ENCODE peak calls at places on chromosome 5, in five cellular contexts. K is activated naive CD4-positive, alpha-beta T cell treated with Interleukin-2 at 50 U/mL for 16 hours; J is Right ventricle myocardium superior; E is A172; W is tibial artery. B is an unnamed sample.
A peak's percentile ranks its signal among the peaks of the same experiment; 100 is the strongest.

GRCh38 chr5:149829954-149830353 is 99.8 kb downstream of the PPARGC1B start:
- DNase-seq in K (no peak), J (no peak), E (no peak), W (no peak), B (no peak)

GRCh38 chr5:24272735-24273134 is 372.0 kb downstream of the CDH10 start:
- DNase-seq in K (no peak), J (no peak), E (no peak), W (no peak), B (no peak)

GRCh38 chr5:149317281-149318048 is 27.8 kb upstream of the GRPEL2 start:
- DNase-seq in K (peak; percentile 31), J (no peak), E (peak; percentile 62), W (no peak), B (no peak)

GRCh38 chr5:43338856-43339255 is 25.6 kb upstream of the HMGCS1 start:
- DNase-seq in K (no peak), J (no peak), E (no peak), W (no peak), B (no peak)

GRCh38 chr5:121982500-121983261 is 20.9 kb downstream of the SRFBP1 start:
- DNase-seq in K (no peak), J (no peak), E (no peak), W (no peak), B (no peak)

GRCh38 chr5:131545856-131546255 is 89.2 kb downstream of the RAPGEF6 start:
- DNase-seq in K (no peak), J (no peak), E (peak; percentile 38), W (no peak), B (no peak)

GRCh38 chr5:154397652-154398406 is 48.0 kb upstream of the SAP30L start:
- DNase-seq in K (no peak), J (no peak), E (no peak), W (peak; percentile 50), B (no peak)

GRCh38 chr5:111079846-111080245 is 8.3 kb downstream of the TSLP start:
- DNase-seq in K (no peak), J (no peak), E (no peak), W (no peak), B (no peak)

GRCh38 chr5:80698369-80698768 is 43.6 kb upstream of the DHFR start:
- DNase-seq in K (no peak), J (no peak), E (no peak), W (no peak), B (no peak)

GRCh38 chr5:106962464-106963230 is 708.1 kb downstream of the EFNA5 start:
- DNase-seq in K (no peak), J (no peak), E (no peak), W (no peak), B (no peak)

GRCh38 chr5:14870347-14871083 is 1.1 kb downstream of the ANKH start:
- DNase-seq in K (peak; percentile 79), J (peak; percentile 53), E (no peak), W (peak; percentile 67), B (no peak)

GRCh38 chr5:158284242-158284641 is 425.3 kb upstream of the CLINT1 start:
- DNase-seq in K (no peak), J (no peak), E (no peak), W (no peak), B (no peak)

GRCh38 chr5:43389679-43390329 is 22.4 kb downstream of the CCL28 start:
- DNase-seq in K (peak; percentile 47), J (no peak), E (peak; percentile 94), W (no peak), B (no peak)

GRCh38 chr5:77311217-77311571 is 100.7 kb downstream of the PDE8B start:
- DNase-seq in K (no peak), J (no peak), E (no peak), W (no peak), B (no peak)

GRCh38 chr5:102296229-102296817 is at the start of gene SLCO4C1:
- DNase-seq in K (peak; percentile 71), J (peak; percentile 84), E (no peak), W (peak; percentile 69), B (no peak)

GRCh38 chr5:162474239-162474638 is 406.7 kb downstream of the GABRG2 start:
- DNase-seq in K (no peak), J (no peak), E (no peak), W (no peak), B (no peak)

GRCh38 chr5:14038341-14038959 is 94.0 kb upstream of the DNAH5 start:
- DNase-seq in K (no peak), J (no peak), E (peak; percentile 90), W (no peak), B (no peak)

GRCh38 chr5:88979717-88980116 is 96.7 kb upstream of the MEF2C start:
- DNase-seq in K (no peak), J (no peak), E (no peak), W (no peak), B (no peak)

GRCh38 chr5:43854697-43855292 is 251.8 kb downstream of the NNT start:
- DNase-seq in K (no peak), J (no peak), E (no peak), W (no peak), B (no peak)

GRCh38 chr5:142106061-142106460 is 2.5 kb upstream of the NDFIP1 start:
- DNase-seq in K (no peak), J (no peak), E (no peak), W (peak; percentile 78), B (no peak)

GRCh38 chr5:149549461-149550266 is 1.6 kb downstream of the CSNK1A1 start:
- DNase-seq in K (peak; percentile 46), J (no peak), E (peak; percentile 50), W (no peak), B (no peak)

GRCh38 chr5:143139585-143139984 is 263.9 kb downstream of the NR3C1 start:
- DNase-seq in K (no peak), J (no peak), E (no peak), W (no peak), B (no peak)

GRCh38 chr5:132365213-132365612 is 4.3 kb upstream of the SLC22A5 start:
- DNase-seq in K (no peak), J (no peak), E (peak; percentile 98), W (no peak), B (no peak)

GRCh38 chr5:36458746-36459145 is 147.7 kb upstream of the SLC1A3 start:
- DNase-seq in K (no peak), J (no peak), E (no peak), W (no peak), B (no peak)

GRCh38 chr5:125695994-125696679 is 727.1 kb upstream of the GRAMD2B start:
- DNase-seq in K (no peak), J (no peak), E (no peak), W (no peak), B (no peak)

GRCh38 chr5:127042593-127042992 is 12.2 kb upstream of the MARCHF3 start:
- DNase-seq in K (no peak), J (no peak), E (no peak), W (no peak), B (no peak)

GRCh38 chr5:139808481-139809330 is 13.1 kb downstream of the PSD2 start:
- DNase-seq in K (peak; percentile 11), J (peak; percentile 51), E (peak; percentile 21), W (no peak), B (no peak)

GRCh38 chr5:74116266-74116665 is 490.3 kb downstream of the ARHGEF28 start:
- DNase-seq in K (no peak), J (no peak), E (peak; percentile 52), W (no peak), B (no peak)